ENCODE peak calls at places on chromosomes 5 and 9, in six cellular contexts. V, K, W, E, Z and S are unnamed samples.

GRCh38 chr5:142242272-142242671 is 82.5 kb downstream of the SPRY4 start:
- DNase-seq in W (no peak), V (no peak), Z (no peak), E (no peak), K (no peak), S (no peak)

GRCh38 chr5:180868960-180869359 is 7.9 kb upstream of the ZFP62 start:
- DNase-seq in E (peak; percentile 80), K (peak; percentile 36), V (peak; percentile 30), W (peak; percentile 86), Z (peak; percentile 83), S (peak; percentile 70)

GRCh38 chr5:152689275-152689711 is 284.2 kb upstream of the NMUR2 start:
- DNase-seq in E (peak; percentile 23), V (peak; percentile 6), Z (peak; percentile 31), K (no peak), W (no peak), S (peak; percentile 2)

GRCh38 chr9:83339435-83339834 is 198.8 kb downstream of the FRMD3 start:
- DNase-seq in Z (no peak), E (no peak), K (no peak), W (no peak), V (no peak), S (no peak)

GRCh38 chr5:129063483-129064136 is 30.9 kb upstream of the ISOC1 start:
- DNase-seq in Z (peak; percentile 65), E (no peak), W (peak; percentile 69), K (no peak), V (peak; percentile 0), S (peak; percentile 27)

GRCh38 chr9:4138180-4138579 is 161.7 kb downstream of the GLIS3 start:
- DNase-seq in Z (no peak), V (no peak), W (no peak), E (no peak), K (no peak), S (no peak)

GRCh38 chr9:105290401-105290800 is 46.0 kb downstream of the SLC44A1 start:
- DNase-seq in Z (no peak), W (peak; percentile 47), E (no peak), K (no peak), V (peak; percentile 33), S (peak; percentile 13)

GRCh38 chr9:3261484-3261883 is 264.3 kb downstream of the RFX3 start:
- DNase-seq in K (no peak), V (no peak), W (no peak), E (no peak), Z (peak; percentile 6), S (no peak)

GRCh38 chr5:40521108-40521785 is 158.5 kb upstream of the PTGER4 start:
- DNase-seq in Z (no peak), K (no peak), W (no peak), V (no peak), E (no peak), S (no peak)

GRCh38 chr5:54820346-54820745 is 165.0 kb downstream of the ESM1 start:
- DNase-seq in E (no peak), V (peak; percentile 76), Z (no peak), K (no peak), W (no peak), S (no peak)

GRCh38 chr5:111863801-111864200 is 106.8 kb upstream of the NREP start:
- DNase-seq in K (no peak), V (peak; percentile 31), W (no peak), Z (no peak), E (no peak), S (no peak)

GRCh38 chr5:135493406-135494180 is 41.4 kb upstream of the TIFAB start:
- DNase-seq in V (peak; percentile 89), E (no peak), W (no peak), K (no peak), Z (peak; percentile 87), S (no peak)

GRCh38 chr5:80238778-80239679 is 16.8 kb downstream of the SERINC5 start:
- DNase-seq in V (peak; percentile 77), Z (peak; percentile 73), W (peak; percentile 91), K (no peak), E (no peak), S (peak; percentile 71)

GRCh38 chr5:123209163-123210013 is 120.3 kb downstream of the PRDM6 start:
- DNase-seq in Z (peak; percentile 89), K (no peak), V (peak; percentile 91), E (no peak), W (no peak), S (peak; percentile 46)

GRCh38 chr5:86837610-86838009 is 219.9 kb downstream of the COX7C start:
- DNase-seq in Z (no peak), K (no peak), W (no peak), V (peak; percentile 18), E (no peak), S (no peak)

GRCh38 chr5:5291357-5291756 is 131.1 kb upstream of the ICE1 start:
- DNase-seq in K (no peak), E (no peak), W (no peak), V (peak; percentile 83), Z (no peak), S (no peak)

GRCh38 chr5:35794688-35795375 is 61.9 kb upstream of the IL7R start:
- DNase-seq in V (no peak), E (peak; percentile 20), W (no peak), K (no peak), Z (no peak), S (no peak)

GRCh38 chr9:9912459-9912858 is 700.3 kb downstream of the PTPRD start:
- DNase-seq in W (no peak), Z (no peak), K (no peak), E (peak; percentile 12), V (no peak), S (peak; percentile 7)

GRCh38 chr9:121359358-121360294 is 10.4 kb downstream of the STOM start:
- DNase-seq in V (peak; percentile 52), W (no peak), Z (peak; percentile 37), K (no peak), E (no peak), S (peak; percentile 41)

GRCh38 chr9:92616199-92617129 is 53.5 kb downstream of the IPPK start:
- DNase-seq in V (peak; percentile 31), K (no peak), Z (no peak), W (no peak), E (no peak), S (no peak)

GRCh38 chr5:82561786-82562185 is 283.6 kb upstream of the RPS23 start:
- DNase-seq in E (no peak), Z (no peak), W (no peak), K (no peak), V (peak; percentile 25), S (no peak)

GRCh38 chr9:134288731-134289130 is 37.5 kb upstream of the RXRA start:
- DNase-seq in E (no peak), K (no peak), W (no peak), V (no peak), Z (no peak), S (no peak)

GRCh38 chr5:5572983-5573797 is 150.7 kb downstream of the ICE1 start:
- DNase-seq in E (no peak), Z (no peak), V (no peak), W (no peak), K (no peak), S (no peak)

GRCh38 chr9:32251539-32251938 is 132.9 kb upstream of the ACO1 start:
- DNase-seq in E (peak; percentile 64), W (peak; percentile 75), Z (peak; percentile 69), K (peak; percentile 7), V (peak; percentile 4), S (peak; percentile 65)

GRCh38 chr5:1288439-1289335 is 6.2 kb downstream of the TERT start:
- DNase-seq in Z (no peak), W (no peak), K (no peak), E (no peak), V (no peak), S (no peak)

GRCh38 chr5:32916648-32917047 is 205.5 kb downstream of the NPR3 start:
- DNase-seq in K (no peak), E (peak; percentile 58), W (no peak), Z (peak; percentile 33), V (peak; percentile 13), S (peak; percentile 32)

GRCh38 chr9:84141762-84142370 is 161.3 kb downstream of the RMI1 start:
- DNase-seq in Z (no peak), W (no peak), E (peak; percentile 52), V (no peak), K (no peak), S (no peak)

GRCh38 chr5:146640285-146640896 is 124.4 kb upstream of the GPR151 start:
- DNase-seq in E (no peak), Z (no peak), V (no peak), K (no peak), W (peak; percentile 17), S (no peak)